ENCODE peak calls at places on chromosomes 1 and 21, in six cellular contexts. C is neuronal stem cell, N is mesendoderm, H is IMR-90, O is H1, J is mesenchymal stem cell. T is an unnamed sample.

GRCh38 chr1:57406428-57406827 is 17.4 kb downstream of the DAB1 start:
- DNase-seq in C (no peak), J (no peak), H (no peak), O (no peak), N (no peak), T (no peak)

GRCh38 chr1:35883681-35884155 is 709 bp downstream of the AGO1 start:
- DNase-seq in J (peak; percentile 50), C (peak; percentile 43), H (peak; percentile 16), N (peak; percentile 84), O (peak; percentile 76), T (peak; percentile 95)

GRCh38 chr1:87331319-87332269 is 2.9 kb downstream of the LMO4 start:
- DNase-seq in H (peak; percentile 60), N (peak; percentile 96), C (peak; percentile 80), O (peak; percentile 77), J (peak; percentile 66), T (peak; percentile 87)

GRCh38 chr21:35275776-35276175 is 226.7 kb upstream of the RUNX1 start:
- DNase-seq in H (peak; percentile 25), N (no peak), J (no peak), C (no peak), O (no peak), T (no peak)

GRCh38 chr1:39394598-39394997 is 96.8 kb upstream of the BMP8A start:
- DNase-seq in N (peak; percentile 91), H (no peak), J (no peak), O (no peak), C (no peak), T (no peak)

GRCh38 chr1:161164901-161165620 is 1.2 kb upstream of the PPOX start:
- DNase-seq in J (no peak), H (no peak), N (no peak), C (no peak), O (no peak), T (no peak)

GRCh38 chr1:182357177-182357576 is 34.4 kb downstream of the GLUL start:
- DNase-seq in H (no peak), J (no peak), O (no peak), C (peak; percentile 41), N (peak; percentile 13), T (peak; percentile 42)

GRCh38 chr1:34915521-34915920 is 13.9 kb downstream of the DLGAP3 start:
- DNase-seq in N (no peak), O (no peak), J (no peak), C (no peak), H (no peak), T (peak; percentile 17)

GRCh38 chr1:19324665-19324990 is 12.5 kb downstream of the SLC66A1 start:
- DNase-seq in J (no peak), H (no peak), C (no peak), N (no peak), O (no peak), T (no peak)

GRCh38 chr1:3918966-3919611 is 19.0 kb upstream of the C1orf174 start:
- DNase-seq in H (no peak), N (no peak), C (no peak), J (no peak), O (no peak), T (no peak)

GRCh38 chr1:189787201-189787600 is 690.5 kb downstream of the BRINP3 start:
- DNase-seq in N (peak; percentile 43), O (no peak), J (no peak), H (peak; percentile 6), C (no peak), T (peak; percentile 40)

GRCh38 chr1:209808059-209808494 is 2.1 kb upstream of the IRF6 start:
- DNase-seq in H (peak; percentile 97), O (no peak), N (peak; percentile 67), J (peak; percentile 97), C (no peak), T (no peak)

GRCh38 chr1:38028105-38028591 is 15.6 kb downstream of the UTP11 start:
- DNase-seq in C (no peak), J (no peak), N (peak; percentile 45), O (no peak), H (no peak), T (peak; percentile 57)

GRCh38 chr1:115977481-115978258 is 1.4 kb downstream of the SLC22A15 start:
- DNase-seq in H (no peak), C (no peak), O (no peak), J (peak; percentile 57), N (peak; percentile 31), T (no peak)

GRCh38 chr1:905071-905749 is 18.5 kb upstream of the SAMD11 start:
- DNase-seq in H (no peak), C (no peak), O (no peak), J (peak; percentile 73), N (peak; percentile 64), T (peak; percentile 57)

GRCh38 chr1:74641876-74642275 is 31.7 kb downstream of the ERICH3 start:
- DNase-seq in J (no peak), C (no peak), N (no peak), H (no peak), O (no peak), T (no peak)

GRCh38 chr1:113282011-113282896 is 108.1 kb upstream of the MAGI3 start:
- DNase-seq in N (no peak), C (no peak), O (no peak), H (no peak), J (no peak), T (no peak)

GRCh38 chr1:48469616-48470500 is 2.1 kb downstream of the SPATA6 start:
- DNase-seq in O (no peak), C (no peak), J (peak; percentile 8), H (peak; percentile 74), N (peak; percentile 11), T (no peak)

GRCh38 chr21:29943885-29944284 is 4.1 kb upstream of the GRIK1 start:
- DNase-seq in N (peak; percentile 28), J (no peak), C (no peak), O (no peak), H (no peak), T (no peak)

GRCh38 chr1:206839857-206840256 is 25.6 kb upstream of the IL20 start:
- DNase-seq in O (no peak), C (no peak), H (peak; percentile 71), N (peak; percentile 56), J (peak; percentile 80), T (no peak)

GRCh38 chr1:34478460-34479076 is 276.3 kb upstream of the GJB5 start:
- DNase-seq in N (peak; percentile 48), C (no peak), H (no peak), O (no peak), J (no peak), T (peak; percentile 50)

GRCh38 chr1:88221396-88221795 is 462.7 kb upstream of the PKN2 start:
- DNase-seq in N (no peak), J (no peak), O (no peak), H (peak; percentile 13), C (no peak), T (no peak)

GRCh38 chr1:204928671-204929486 is 58.2 kb downstream of the NFASC start:
- DNase-seq in J (no peak), O (no peak), H (no peak), C (no peak), N (peak; percentile 90), T (no peak)

GRCh38 chr1:55888685-55889317 is 673.6 kb upstream of the USP24 start:
- DNase-seq in O (no peak), N (peak; percentile 52), J (no peak), H (no peak), C (no peak), T (no peak)

GRCh38 chr1:153392822-153393221 is 1.9 kb upstream of the S100A8 start:
- DNase-seq in H (no peak), C (no peak), N (no peak), J (no peak), O (no peak), T (no peak)
- H2BK120ac ChIP-seq in H (no peak overlapping the region), C (no peak overlapping the region), N (no peak overlapping the region), J (no peak overlapping the region), O (no peak overlapping the region), T (no peak overlapping the region)

GRCh38 chr1:72003092-72003491 is 279.2 kb downstream of the NEGR1 start:
- DNase-seq in N (no peak), C (no peak), O (no peak), J (no peak), H (no peak), T (no peak)
- H2BK120ac ChIP-seq in N (no peak overlapping the region), C (no peak overlapping the region), O (no peak overlapping the region), J (no peak overlapping the region), H (no peak overlapping the region), T (no peak overlapping the region)

GRCh38 chr1:227895828-227896685 is 51.7 kb downstream of the WNT9A start:
- DNase-seq in C (no peak), J (no peak), H (peak; percentile 5), N (peak; percentile 76), O (no peak), T (peak; percentile 64)
- H2BK120ac ChIP-seq in C (peak overlapping the region; percentile 52), J (no peak overlapping the region), H (no peak overlapping the region), N (no peak overlapping the region), O (no peak overlapping the region), T (no peak overlapping the region)

DNA sequence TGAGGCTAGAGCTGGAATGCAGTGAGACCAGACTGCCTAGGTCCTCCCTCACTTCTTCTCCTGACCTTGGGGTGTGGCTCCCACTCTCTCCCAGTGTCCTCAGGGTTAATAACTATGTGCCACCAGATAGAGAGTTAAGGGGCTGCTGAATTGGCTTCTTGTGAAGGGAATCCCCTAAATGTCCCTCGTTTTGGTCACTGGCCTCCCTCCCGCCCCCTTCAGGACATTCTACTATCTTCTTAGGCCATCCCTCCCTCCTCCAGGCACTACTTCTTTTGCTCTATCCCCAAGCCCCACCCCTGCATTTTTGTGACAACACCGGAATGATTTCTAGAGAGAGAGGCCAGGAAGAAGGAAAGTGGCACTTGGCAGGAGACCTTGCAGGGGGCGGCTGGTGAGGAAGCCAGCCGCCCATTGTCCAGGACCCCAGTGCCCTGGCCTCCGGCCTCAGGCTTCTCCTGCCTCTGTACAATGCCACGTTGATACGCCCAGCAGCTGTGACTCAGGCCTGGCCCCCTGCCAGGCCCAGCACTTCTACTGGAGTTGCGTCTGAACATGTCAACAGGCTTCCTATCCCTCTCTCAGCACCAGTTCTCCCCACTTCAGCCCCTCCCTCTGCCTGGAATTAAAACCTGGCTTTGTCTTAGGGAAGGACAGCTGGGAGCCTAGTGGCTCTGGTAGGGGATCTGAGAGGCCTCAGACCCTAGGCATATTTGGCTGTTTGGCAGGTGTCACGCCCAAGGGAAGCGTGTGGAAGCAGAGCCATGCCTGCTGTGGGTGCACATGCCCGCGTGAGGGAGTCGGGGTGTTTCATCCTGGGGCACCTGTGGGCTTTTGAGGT is 9.1 kb downstream of the LMNA start:
- DNase-seq in J (peak; percentile 97), C (peak; percentile 51), N (peak; percentile 98), H (peak; percentile 98), O (no peak), T (peak; percentile 94)
- H2BK120ac ChIP-seq in J (peak overlapping the region; percentile 98), C (no peak overlapping the region), N (peak overlapping the region; percentile 78), H (peak overlapping the region; percentile 99), O (peak overlapping the region; percentile 0), T (no peak overlapping the region)

GRCh38 chr1:229107302-229107815 is 163.6 kb upstream of the RAB4A start:
- DNase-seq in O (no peak), C (no peak), H (no peak), N (no peak), J (no peak), T (no peak)
- H2BK120ac ChIP-seq in O (peak overlapping the region; percentile 26), C (no peak overlapping the region), H (no peak overlapping the region), N (no peak overlapping the region), J (no peak overlapping the region), T (no peak overlapping the region)

T was measured in H9.